ENCODE peak calls at places on chromosomes 11 and 22, in seven cellular contexts. V is astrocyte of the cerebellum, J is MCF 10A, P is iPS-NIHi11, L is esophagus squamous epithelium, F is T-cell, C is Peyer's patch. M is an unnamed sample.

GRCh38 chr11:72573380-72573949 is 100.8 kb downstream of the PDE2A start:
- DNase-seq in P (peak), J (peak), F (no peak), L (no peak), C (peak), V (no peak), M (no peak)

GRCh38 chr11:65551572-65552398 is 6.4 kb downstream of the LTBP3 start:
- DNase-seq in C (peak), J (peak), F (no peak), L (no peak), V (no peak), P (no peak), M (no peak)

GRCh38 chr11:33930317-33931021 is 38.6 kb upstream of the LMO2 start:
- DNase-seq in V (no peak), J (peak), C (no peak), L (no peak), F (no peak), P (no peak), M (no peak)

GRCh38 chr22:39289445-39290247 is 29.8 kb downstream of the RPL3 start:
- DNase-seq in P (peak), V (no peak), F (no peak), L (no peak), J (no peak), C (peak), M (no peak)

GRCh38 chr11:64580387-64580786 is 10.6 kb upstream of the SLC22A12 start:
- DNase-seq in F (no peak), V (no peak), J (no peak), P (no peak), C (no peak), L (no peak), M (no peak)

GRCh38 chr22:18091916-18092526 is 14.2 kb downstream of the PEX26 start:
- DNase-seq in L (no peak), C (peak), P (no peak), V (peak), J (peak), F (no peak), M (no peak)

GRCh38 chr11:71246559-71246958 is 5.8 kb downstream of the SHANK2 start:
- DNase-seq in F (no peak), C (peak), J (no peak), V (no peak), L (no peak), P (peak), M (no peak)

GRCh38 chr11:281486-282161 is 3.4 kb downstream of the NLRP6 start:
- DNase-seq in F (no peak), C (no peak), J (no peak), V (no peak), P (no peak), L (no peak), M (no peak)

GRCh38 chr11:8288166-8288772 is 24.6 kb upstream of the LMO1 start:
- DNase-seq in V (no peak), P (no peak), L (no peak), C (peak), F (no peak), J (no peak), M (no peak)

GRCh38 chr11:6548121-6548520 is 51.0 kb downstream of the DNHD1 start:
- DNase-seq in F (no peak), C (no peak), J (no peak), P (no peak), L (no peak), V (no peak), M (no peak)

GRCh38 chr22:20396639-20397038 is 2.7 kb downstream of the ZNF74 start:
- DNase-seq in P (no peak), F (no peak), V (no peak), J (no peak), L (no peak), C (no peak), M (no peak)